ENCODE peak calls at places on chromosomes 13 and 19, in five cellular contexts. Y is body of pancreas, F is AG08396, I is iPS-NIHi11, Z is RWPE1. L is an unnamed sample.

GRCh38 chr19:14165986-14166385 is 29.6 kb upstream of the ASF1B start:
- DNase-seq in Y (no peak), F (no peak), I (peak), Z (no peak), L (no peak)

GRCh38 chr13:31944262-31945160 is 87.1 kb upstream of the FRY start:
- DNase-seq in Y (no peak), F (no peak), I (no peak), Z (no peak), L (no peak)

GRCh38 chr13:26881154-26881553 is 120.6 kb upstream of the GPR12 start:
- DNase-seq in Y (no peak), F (no peak), I (no peak), Z (peak), L (no peak)

GRCh38 chr19:13055213-13056051 is 47.2 kb downstream of the LYL1 start:
- DNase-seq in Y (peak), F (peak), I (peak), Z (peak), L (no peak)

GRCh38 chr13:41919741-41920487 is 41.0 kb downstream of the VWA8 start:
- DNase-seq in Y (no peak), F (no peak), I (no peak), Z (no peak), L (no peak)

GRCh38 chr13:90999401-90999800 is 348.1 kb upstream of the MIR17HG start:
- DNase-seq in Y (no peak), F (no peak), I (no peak), Z (no peak), L (no peak)

GRCh38 chr19:14048439-14049153 is 13.3 kb downstream of the PALM3 start:
- DNase-seq in Y (peak), F (peak), I (peak), Z (peak), L (peak)

GRCh38 chr13:28778308-28779215 is 41.6 kb upstream of the MTUS2 start:
- DNase-seq in Y (no peak), F (no peak), I (no peak), Z (no peak), L (no peak)

GRCh38 chr13:83453300-83453699 is 429.0 kb downstream of the SLITRK1 start:
- DNase-seq in Y (no peak), F (no peak), I (no peak), Z (no peak), L (no peak)

GRCh38 chr13:102642475-102642874 is 45.7 kb downstream of the TPP2 start:
- DNase-seq in Y (peak), F (no peak), I (peak), Z (no peak), L (no peak)

GRCh38 chr19:3413796-3414327 is 47.5 kb downstream of the NFIC start:
- DNase-seq in Y (no peak), F (no peak), I (no peak), Z (no peak), L (no peak)

GRCh38 chr19:5877869-5878268 is 7.5 kb upstream of the FUT5 start:
- DNase-seq in Y (no peak), F (no peak), I (peak), Z (no peak), L (no peak)

GRCh38 chr19:13099073-13099999 is 3.3 kb downstream of the LYL1 start:
- DNase-seq in Y (peak), F (no peak), I (no peak), Z (no peak), L (peak)

GRCh38 chr13:25977216-25977615 is 74.6 kb downstream of the SHISA2 start:
- DNase-seq in Y (peak), F (no peak), I (peak), Z (no peak), L (no peak)

GRCh38 chr19:29485293-29485692 is 40.5 kb upstream of the VSTM2B start:
- DNase-seq in Y (no peak), F (no peak), I (no peak), Z (no peak), L (no peak)

GRCh38 chr13:114049026-114049425 is 75.2 kb upstream of the C13orf46 start:
- DNase-seq in Y (no peak), F (no peak), I (no peak), Z (no peak), L (peak)

GRCh38 chr13:113166681-113167080 is 8.2 kb downstream of the PROZ start:
- DNase-seq in Y (no peak), F (no peak), I (no peak), Z (no peak), L (no peak)